ENCODE peak calls at places on chromosomes 3 and 15, in four cellular contexts. D, J, G and P are unnamed samples.

GRCh38 chr3:179016979-179017670 is 54.5 kb downstream of the ZMAT3 start:
- DNase-seq in D (no peak), J (no peak), G (no peak), P (no peak)

GRCh38 chr3:195179782-195180489 is 91.0 kb downstream of the XXYLT1 start:
- DNase-seq in D (no peak), J (no peak), G (no peak), P (no peak)

GRCh38 chr3:67437789-67438188 is 216.6 kb downstream of the SUCLG2 start:
- DNase-seq in D (no peak), J (no peak), G (no peak), P (no peak)

GRCh38 chr15:92807971-92808571 is 92.1 kb upstream of the CHD2 start:
- DNase-seq in D (no peak), J (no peak), G (peak), P (no peak)

GRCh38 chr15:72198410-72199270 is 1.1 kb upstream of the GRAMD2A start:
- DNase-seq in D (no peak), J (no peak), G (peak), P (no peak)

GRCh38 chr3:161263057-161263456 is 41.9 kb downstream of the NMD3 start:
- DNase-seq in D (peak), J (peak), G (no peak), P (no peak)

GRCh38 chr3:136631424-136631823 is 120.8 kb downstream of the STAG1 start:
- DNase-seq in D (no peak), J (no peak), G (no peak), P (no peak)

GRCh38 chr3:127849368-127849767 is 27.1 kb upstream of the MGLL start:
- DNase-seq in D (no peak), J (no peak), G (no peak), P (no peak)

GRCh38 chr3:47669026-47669749 is 90.5 kb upstream of the CSPG5 start:
- DNase-seq in D (peak), J (peak), G (no peak), P (no peak)

GRCh38 chr3:190486201-190486865 is 27.6 kb upstream of the IL1RAP start:
- DNase-seq in D (no peak), J (no peak), G (no peak), P (no peak)

GRCh38 chr3:105537371-105538075 is 170.8 kb downstream of the ALCAM start:
- DNase-seq in D (no peak), J (peak), G (no peak), P (no peak)

GRCh38 chr3:104396974-104397669 is 969.6 kb upstream of the ALCAM start:
- DNase-seq in D (no peak), J (peak), G (no peak), P (peak)

GRCh38 chr3:100263583-100263982 is 2.8 kb downstream of the TBC1D23 start:
- DNase-seq in D (no peak), J (no peak), G (no peak), P (no peak)

GRCh38 chr3:155748611-155749365 is 3.9 kb upstream of the PLCH1 start:
- DNase-seq in D (no peak), J (no peak), G (no peak), P (no peak)

GRCh38 chr15:60223161-60223560 is 174.6 kb downstream of the ANXA2 start:
- DNase-seq in D (no peak), J (no peak), G (no peak), P (peak)

GRCh38 chr15:96326551-96327154 is 3.8 kb upstream of the NR2F2 start:
- DNase-seq in D (peak), J (no peak), G (no peak), P (no peak)

GRCh38 chr3:53729130-53729529 is 117.1 kb downstream of the CHDH start:
- DNase-seq in D (no peak), J (no peak), G (no peak), P (no peak)

GRCh38 chr3:335250-335649 is 138.7 kb downstream of the CHL1 start:
- DNase-seq in D (no peak), J (no peak), G (no peak), P (no peak)

GRCh38 chr3:57852896-57853295 is 96.8 kb downstream of the SLMAP start:
- DNase-seq in D (no peak), J (peak), G (no peak), P (peak)

GRCh38 chr3:98763076-98763475 is at the start of gene ST3GAL6:
- DNase-seq in D (peak), J (peak), G (peak), P (no peak)

GRCh38 chr3:36542186-36542585 is 161.9 kb downstream of the STAC start:
- DNase-seq in D (peak), J (no peak), G (no peak), P (no peak)

GRCh38 chr15:69031013-69032001 is 16.8 kb downstream of the NOX5 start:
- DNase-seq in D (peak), J (no peak), G (no peak), P (no peak)

GRCh38 chr3:193593666-193594025 is 638 bp downstream of the OPA1 start:
- DNase-seq in D (peak), J (peak), G (no peak), P (no peak)

GRCh38 chr3:117558681-117559080 is 849.1 kb downstream of the TUSC7 start:
- DNase-seq in D (no peak), J (no peak), G (no peak), P (no peak)

GRCh38 chr15:42548258-42549051 is at the start of the genes HAUS2 and LRRC57:
- DNase-seq in D (peak), J (peak), G (peak), P (peak)

GRCh38 chr3:161051856-161052255 is 53.3 kb downstream of the B3GALNT1 start:
- DNase-seq in D (no peak), J (no peak), G (no peak), P (no peak)

GRCh38 chr3:187836848-187837770 is 91.8 kb upstream of the BCL6 start:
- DNase-seq in D (no peak), J (peak), G (no peak), P (no peak)

GRCh38 chr3:123027292-123028232 is at the start of gene SEMA5B:
- DNase-seq in D (no peak), J (no peak), G (no peak), P (no peak)

GRCh38 chr15:31045606-31046005 is 54.2 kb upstream of the MTMR10 start:
- DNase-seq in D (no peak), J (no peak), G (no peak), P (no peak)

GRCh38 chr15:80761754-80762153 is 17.4 kb upstream of the CEMIP start:
- DNase-seq in D (no peak), J (no peak), G (no peak), P (no peak)

GRCh38 chr15:74482661-74483060 is 21.7 kb upstream of the UBL7 start:
- DNase-seq in D (peak), J (no peak), G (no peak), P (no peak)
- TF ChIP-seq CTCF in D (peak), J (no peak), G (no peak), P (peak)

GRCh38 chr3:197505796-197506553 is 49.8 kb downstream of the BDH1 start:
- DNase-seq in D (no peak), J (no peak), G (no peak), P (no peak)
- H3K4me3 ChIP-seq in D (no peak), J (no peak), G (no peak), P (no peak)

GRCh38 chr15:23081271-23081670 is 41.9 kb upstream of the TUBGCP5 start:
- DNase-seq in D (no peak), J (no peak), G (no peak), P (no peak)
- TF ChIP-seq CTCF in D (no peak), J (no peak), G (no peak), P (no peak)

GRCh38 chr15:65982941-65983340 is 113.7 kb downstream of the RAB11A start:
- DNase-seq in D (no peak), J (no peak), G (no peak), P (no peak)

GRCh38 chr15:65979316-65979715 is 110.0 kb downstream of the RAB11A start:
- DNase-seq in D (peak), J (peak), G (no peak), P (no peak)

GRCh38 chr15:65980824-65981456 is 111.6 kb downstream of the RAB11A start:
- DNase-seq in D (peak), J (peak), G (no peak), P (peak)

GRCh38 chr15:65979837-65980236 is 110.5 kb downstream of the RAB11A start:
- DNase-seq in D (no peak), J (no peak), G (no peak), P (no peak)

GRCh38 chr15:65981837-65982696 is 112.8 kb downstream of the RAB11A start:
- DNase-seq in D (no peak), J (no peak), G (no peak), P (no peak)
- H3K4me3 ChIP-seq in D (no peak), J (no peak), G (no peak), P (peak)

DNA sequence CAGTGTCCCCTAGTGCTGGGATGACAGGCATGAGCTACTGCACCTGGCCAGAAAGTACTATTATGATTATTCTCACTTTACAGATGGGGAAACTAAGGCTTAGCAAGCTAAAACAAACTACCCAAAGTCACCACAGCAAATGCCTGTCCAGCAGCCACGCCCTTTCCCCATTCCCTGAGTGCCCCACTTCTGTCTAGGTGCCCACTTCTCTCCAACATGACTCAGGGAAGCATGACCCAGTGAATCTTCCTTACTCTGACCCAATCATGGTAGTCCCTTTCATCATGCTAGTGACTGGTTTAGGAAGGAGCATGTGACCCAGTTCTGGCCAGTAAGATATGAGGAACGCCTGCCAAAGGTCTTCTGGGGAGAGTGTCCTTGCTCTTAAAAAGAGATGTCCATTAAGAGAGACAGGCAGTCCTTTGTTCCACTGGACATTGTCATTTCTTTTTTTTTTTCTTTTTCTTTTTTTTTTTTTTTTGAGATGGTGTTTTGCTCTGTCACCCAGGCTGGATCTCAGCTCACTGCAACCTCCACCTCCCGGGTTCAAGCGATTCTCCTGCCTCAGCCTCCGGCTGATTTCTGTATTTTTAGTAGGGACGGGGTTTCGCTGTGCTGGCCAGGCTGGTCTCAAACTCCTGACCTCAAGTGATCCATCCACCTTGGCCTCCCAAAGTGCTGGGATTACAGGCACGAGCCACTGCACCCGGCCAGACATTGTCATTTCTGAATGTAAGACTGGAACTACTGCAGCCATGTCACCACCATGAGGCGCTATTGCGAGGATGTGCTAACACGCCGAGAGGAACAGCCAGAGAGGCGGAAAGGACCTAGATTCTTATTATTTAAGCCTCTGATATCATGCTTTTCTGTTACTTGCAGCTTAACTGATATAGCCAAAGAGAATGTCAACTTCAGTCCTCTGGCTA is 19.8 kb downstream of the MEGF11 start:
- DNase-seq in D (no peak), J (no peak), G (no peak), P (peak)
- TF ChIP-seq CTCF in D (peak), J (no peak), G (no peak), P (peak)

GRCh38 chr3:147701195-147701594 is 292.0 kb downstream of the ZIC1 start:
- DNase-seq in D (no peak), J (no peak), G (no peak), P (no peak)
- H3K4me3 ChIP-seq in D (no peak), J (no peak), G (no peak), P (no peak)

GRCh38 chr15:73997986-73998385 is 3.5 kb downstream of the PML start:
- DNase-seq in D (no peak), J (no peak), G (no peak), P (no peak)
- TF ChIP-seq CTCF in D (no peak), J (no peak), G (no peak), P (no peak)